ENCODE peak calls at places on chromosomes 5 and 9, in ten cellular contexts. D is foreskin fibroblast, T is activated B cell treated with CpG ODN at 0.5 μM for 24 hours, K is upper lobe of left lung, N is sigmoid colon, A is neural crest cell, M is GM12865, Y is suprapubic skin, H is B cell, W is mucosa of descending colon. Z is an unnamed sample.
A peak's percentile ranks its signal among the peaks of the same experiment; 100 is the strongest.

GRCh38 chr9:10479172-10479571 is 133.6 kb downstream of the PTPRD start:
- DNase-seq in D (no peak), T (no peak), K (no peak), N (no peak), A (no peak), M (no peak), Y (no peak), H (no peak), W (no peak), Z (no peak)

GRCh38 chr5:96885518-96886338 is 9.4 kb downstream of the ERAP2 start:
- DNase-seq in D (no peak), T (no peak), K (no peak), N (no peak), A (no peak), M (peak; percentile 73), Y (no peak), H (peak; percentile 23), W (no peak), Z (no peak)

GRCh38 chr9:97954550-97954989 is 16.6 kb upstream of the HEMGN start:
- DNase-seq in D (no peak), T (no peak), K (peak; percentile 50), N (no peak), A (peak; percentile 5), M (peak; percentile 76), Y (no peak), H (peak; percentile 51), W (no peak), Z (no peak)

GRCh38 chr9:98047002-98047401 is 9.5 kb upstream of the NANS start:
- DNase-seq in D (no peak), T (no peak), K (no peak), N (no peak), A (no peak), M (peak; percentile 33), Y (no peak), H (no peak), W (no peak), Z (no peak)

GRCh38 chr5:77230727-77231469 is 20.4 kb downstream of the PDE8B start:
- DNase-seq in D (no peak), T (no peak), K (no peak), N (no peak), A (no peak), M (peak; percentile 39), Y (no peak), H (no peak), W (no peak), Z (no peak)

GRCh38 chr9:75061169-75061568 is 26.8 kb downstream of the NMRK1 start:
- DNase-seq in D (no peak), T (no peak), K (no peak), N (no peak), A (no peak), M (no peak), Y (no peak), H (no peak), W (no peak), Z (no peak)

GRCh38 chr9:21761309-21761901 is 41.0 kb upstream of the MTAP start:
- DNase-seq in D (no peak), T (no peak), K (no peak), N (no peak), A (no peak), M (peak; percentile 71), Y (no peak), H (no peak), W (no peak), Z (no peak)

GRCh38 chr5:14218480-14218879 is 75.3 kb downstream of the TRIO start:
- DNase-seq in D (no peak), T (no peak), K (no peak), N (no peak), A (no peak), M (no peak), Y (no peak), H (no peak), W (no peak), Z (no peak)

GRCh38 chr9:130106860-130107848 is 53.4 kb downstream of the GPR107 start:
- DNase-seq in D (peak; percentile 76), T (peak; percentile 58), K (peak; percentile 80), N (peak; percentile 94), A (peak; percentile 85), M (peak; percentile 83), Y (peak; percentile 88), H (peak; percentile 70), W (no peak), Z (no peak)

GRCh38 chr5:87029951-87030350 is 237.7 kb upstream of the RASA1 start:
- DNase-seq in D (no peak), T (no peak), K (no peak), N (no peak), A (no peak), M (no peak), Y (no peak), H (no peak), W (no peak), Z (no peak)

GRCh38 chr5:145484195-145484594 is 350.9 kb downstream of the PRELID2 start:
- DNase-seq in D (peak; percentile 50), T (no peak), K (no peak), N (no peak), A (no peak), M (no peak), Y (no peak), H (no peak), W (no peak), Z (no peak)

GRCh38 chr5:6820851-6821479 is 107.7 kb downstream of the TENT4A start:
- DNase-seq in D (no peak), T (no peak), K (no peak), N (no peak), A (peak; percentile 69), M (peak; percentile 58), Y (no peak), H (no peak), W (no peak), Z (no peak)

GRCh38 chr5:14710313-14710994 is 45.9 kb downstream of the OTULIN start:
- DNase-seq in D (no peak), T (no peak), K (no peak), N (no peak), A (no peak), M (no peak), Y (no peak), H (no peak), W (no peak), Z (no peak)

GRCh38 chr5:54743997-54744788 is 226.6 kb downstream of the SNX18 start:
- DNase-seq in D (peak; percentile 90), T (no peak), K (peak; percentile 57), N (no peak), A (no peak), M (peak; percentile 86), Y (no peak), H (no peak), W (peak; percentile 56), Z (no peak)

GRCh38 chr9:136015656-136016055 is 54.5 kb upstream of the UBAC1 start:
- DNase-seq in D (no peak), T (peak; percentile 7), K (peak; percentile 31), N (peak; percentile 56), A (no peak), M (no peak), Y (peak; percentile 62), H (peak; percentile 14), W (peak; percentile 38), Z (no peak)

GRCh38 chr9:124776952-124777645 is at the start of gene OLFML2A:
- DNase-seq in D (no peak), T (peak; percentile 47), K (no peak), N (peak; percentile 72), A (peak; percentile 31), M (peak; percentile 24), Y (peak; percentile 78), H (peak; percentile 81), W (peak; percentile 55), Z (no peak)
- TF ChIP-seq CTCF in D (peak; percentile 6), T (no peak), K (peak; percentile 71), N (peak; percentile 52), A (peak; percentile 57), M (peak; percentile 34), Y (no peak), H (peak; percentile 24), W (no peak), Z (no peak)

GRCh38 chr9:79257671-79258410 is 313.9 kb upstream of the TLE4 start:
- DNase-seq in D (no peak), T (no peak), K (no peak), N (no peak), A (peak; percentile 6), M (no peak), Y (no peak), H (no peak), W (no peak), Z (no peak)
- TF ChIP-seq CTCF in D (no peak), T (no peak), K (no peak), N (no peak), A (no peak), M (no peak), Y (no peak), H (no peak), W (no peak), Z (no peak)

GRCh38 chr5:34914671-34915138 is 599 bp downstream of the RAD1 start:
- DNase-seq in D (peak; percentile 8), T (peak; percentile 23), K (peak; percentile 32), N (peak; percentile 69), A (no peak), M (no peak), Y (peak; percentile 80), H (no peak), W (peak; percentile 62), Z (no peak)

GRCh38 chr5:34916518-34916917 is 1.0 kb downstream of the BRIX1 start:
- DNase-seq in D (no peak), T (no peak), K (no peak), N (no peak), A (no peak), M (no peak), Y (no peak), H (no peak), W (no peak), Z (no peak)

GRCh38 chr5:34915856-34916192 is 313 bp downstream of the BRIX1 start:
- DNase-seq in D (no peak), T (no peak), K (no peak), N (no peak), A (no peak), M (peak; percentile 33), Y (no peak), H (no peak), W (no peak), Z (no peak)

GRCh38 chr5:34913072-34913471 is 2.2 kb downstream of the RAD1 start:
- DNase-seq in D (peak; percentile 6), T (no peak), K (no peak), N (no peak), A (no peak), M (no peak), Y (no peak), H (no peak), W (no peak), Z (no peak)

GRCh38 chr5:34915139-34915855 is at the start of the genes BRIX1 and RAD1:
- DNase-seq in D (peak; percentile 98), T (peak; percentile 92), K (peak; percentile 98), N (peak; percentile 97), A (peak; percentile 91), M (peak; percentile 98), Y (peak; percentile 97), H (peak; percentile 87), W (peak; percentile 98), Z (peak; percentile 97)
- TF ChIP-seq CTCF in D (no peak), T (no peak), K (no peak), N (no peak), A (no peak), M (no peak), Y (no peak), H (no peak), W (no peak), Z (no peak)

DNA sequence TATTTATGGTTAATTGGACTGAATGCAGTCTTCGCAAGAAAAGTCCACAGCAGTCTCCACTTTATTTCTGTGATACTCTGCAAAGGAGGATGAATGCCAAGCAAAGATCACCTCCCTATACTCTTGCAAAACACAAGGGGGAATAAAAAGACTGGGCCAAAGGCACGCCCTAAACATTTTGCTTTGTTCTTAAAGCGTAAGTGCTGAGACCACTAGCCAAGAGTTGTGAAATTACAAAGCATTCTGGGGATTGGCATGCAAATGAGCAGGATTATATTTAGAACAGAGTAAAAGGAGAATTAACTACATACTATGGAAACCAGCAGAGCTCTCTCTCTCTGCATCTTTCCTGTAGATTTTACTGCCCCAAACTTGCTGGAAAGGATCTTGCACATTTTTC is 54.5 kb downstream of the DPYSL3 start:
- DNase-seq in D (peak; percentile 71), T (no peak), K (no peak), N (peak; percentile 87), A (no peak), M (peak; percentile 30), Y (no peak), H (no peak), W (no peak), Z (no peak)
- TF ChIP-seq CTCF in D (no peak), T (no peak), K (no peak), N (no peak), A (no peak), M (no peak), Y (no peak), H (no peak), W (no peak), Z (no peak)

Z was measured in coronary artery.